ENCODE peak calls at places on chromosomes 5 and 9, in nine cellular contexts. One of them, this sample, is unnamed.

GRCh38 chr9:110777201-110777842 is 108.7 kb downstream of the MUSK start:
- DNase-seq in dorsolateral prefrontal cortex: no peak
- DNase-seq in GM12865: no peak
- DNase-seq in thoracic aorta: no peak
- DNase-seq in body of pancreas: no peak
- DNase-seq in lower leg skin: no peak
- DNase-seq in foreskin fibroblast: no peak
- DNase-seq in BJ: no peak
- DNase-seq in mucosa of descending colon: no peak
- DNase-seq in this sample: no peak

GRCh38 chr5:142669479-142669878 is 16.4 kb downstream of the FGF1 start:
- DNase-seq in mucosa of descending colon: no peak
- DNase-seq in body of pancreas: no peak
- DNase-seq in dorsolateral prefrontal cortex: peak
- DNase-seq in lower leg skin: no peak
- DNase-seq in thoracic aorta: no peak
- DNase-seq in GM12865: no peak
- DNase-seq in foreskin fibroblast: peak
- DNase-seq in BJ: no peak
- DNase-seq in this sample: peak

GRCh38 chr5:83204651-83205050 is 127.3 kb downstream of the XRCC4 start:
- DNase-seq in mucosa of descending colon: no peak
- DNase-seq in dorsolateral prefrontal cortex: no peak
- DNase-seq in BJ: no peak
- DNase-seq in GM12865: peak
- DNase-seq in lower leg skin: no peak
- DNase-seq in foreskin fibroblast: no peak
- DNase-seq in body of pancreas: no peak
- DNase-seq in thoracic aorta: no peak
- DNase-seq in this sample: no peak

GRCh38 chr9:38130724-38131123 is 61.7 kb upstream of the SHB start:
- DNase-seq in dorsolateral prefrontal cortex: no peak
- DNase-seq in thoracic aorta: no peak
- DNase-seq in body of pancreas: no peak
- DNase-seq in GM12865: no peak
- DNase-seq in mucosa of descending colon: no peak
- DNase-seq in lower leg skin: no peak
- DNase-seq in BJ: no peak
- DNase-seq in foreskin fibroblast: no peak
- DNase-seq in this sample: no peak

GRCh38 chr9:130779153-130779855 is 55.8 kb upstream of the ABL1 start:
- DNase-seq in body of pancreas: no peak
- DNase-seq in dorsolateral prefrontal cortex: no peak
- DNase-seq in foreskin fibroblast: no peak
- DNase-seq in BJ: no peak
- DNase-seq in GM12865: no peak
- DNase-seq in lower leg skin: no peak
- DNase-seq in thoracic aorta: no peak
- DNase-seq in mucosa of descending colon: no peak
- DNase-seq in this sample: no peak

GRCh38 chr5:135886136-135886535 is 9.5 kb downstream of the IL9 start:
- DNase-seq in foreskin fibroblast: no peak
- DNase-seq in BJ: no peak
- DNase-seq in GM12865: no peak
- DNase-seq in mucosa of descending colon: no peak
- DNase-seq in lower leg skin: no peak
- DNase-seq in body of pancreas: no peak
- DNase-seq in thoracic aorta: no peak
- DNase-seq in dorsolateral prefrontal cortex: no peak
- DNase-seq in this sample: no peak

GRCh38 chr9:129236441-129237145 is 58.5 kb upstream of the IER5L start:
- DNase-seq in BJ: no peak
- DNase-seq in thoracic aorta: no peak
- DNase-seq in lower leg skin: no peak
- DNase-seq in foreskin fibroblast: no peak
- DNase-seq in mucosa of descending colon: no peak
- DNase-seq in body of pancreas: no peak
- DNase-seq in GM12865: no peak
- DNase-seq in dorsolateral prefrontal cortex: no peak
- DNase-seq in this sample: no peak

GRCh38 chr9:123745933-123746332 is 184.0 kb downstream of the DENND1A start:
- DNase-seq in body of pancreas: no peak
- DNase-seq in mucosa of descending colon: no peak
- DNase-seq in thoracic aorta: no peak
- DNase-seq in foreskin fibroblast: no peak
- DNase-seq in BJ: no peak
- DNase-seq in GM12865: no peak
- DNase-seq in lower leg skin: no peak
- DNase-seq in dorsolateral prefrontal cortex: no peak
- DNase-seq in this sample: no peak

GRCh38 chr9:109816490-109816889 is 36.5 kb downstream of the PALM2AKAP2 start:
- DNase-seq in thoracic aorta: peak
- DNase-seq in body of pancreas: peak
- DNase-seq in dorsolateral prefrontal cortex: no peak
- DNase-seq in mucosa of descending colon: no peak
- DNase-seq in lower leg skin: peak
- DNase-seq in BJ: peak
- DNase-seq in GM12865: no peak
- DNase-seq in foreskin fibroblast: peak
- DNase-seq in this sample: no peak

GRCh38 chr9:29773676-29774075 is 2200.4 kb upstream of the C9orf72 start:
- DNase-seq in mucosa of descending colon: no peak
- DNase-seq in foreskin fibroblast: no peak
- DNase-seq in lower leg skin: no peak
- DNase-seq in BJ: no peak
- DNase-seq in thoracic aorta: no peak
- DNase-seq in dorsolateral prefrontal cortex: no peak
- DNase-seq in body of pancreas: no peak
- DNase-seq in GM12865: no peak
- DNase-seq in this sample: no peak

GRCh38 chr9:90285946-90286345 is 356.7 kb downstream of the DIRAS2 start:
- DNase-seq in lower leg skin: no peak
- DNase-seq in body of pancreas: no peak
- DNase-seq in BJ: no peak
- DNase-seq in thoracic aorta: no peak
- DNase-seq in mucosa of descending colon: no peak
- DNase-seq in foreskin fibroblast: no peak
- DNase-seq in dorsolateral prefrontal cortex: no peak
- DNase-seq in GM12865: no peak
- DNase-seq in this sample: no peak

GRCh38 chr5:39829479-39829878 is 404.7 kb upstream of the DAB2 start:
- DNase-seq in mucosa of descending colon: no peak
- DNase-seq in dorsolateral prefrontal cortex: no peak
- DNase-seq in thoracic aorta: no peak
- DNase-seq in body of pancreas: no peak
- DNase-seq in foreskin fibroblast: no peak
- DNase-seq in BJ: no peak
- DNase-seq in GM12865: no peak
- DNase-seq in lower leg skin: no peak
- DNase-seq in this sample: no peak

DNA sequence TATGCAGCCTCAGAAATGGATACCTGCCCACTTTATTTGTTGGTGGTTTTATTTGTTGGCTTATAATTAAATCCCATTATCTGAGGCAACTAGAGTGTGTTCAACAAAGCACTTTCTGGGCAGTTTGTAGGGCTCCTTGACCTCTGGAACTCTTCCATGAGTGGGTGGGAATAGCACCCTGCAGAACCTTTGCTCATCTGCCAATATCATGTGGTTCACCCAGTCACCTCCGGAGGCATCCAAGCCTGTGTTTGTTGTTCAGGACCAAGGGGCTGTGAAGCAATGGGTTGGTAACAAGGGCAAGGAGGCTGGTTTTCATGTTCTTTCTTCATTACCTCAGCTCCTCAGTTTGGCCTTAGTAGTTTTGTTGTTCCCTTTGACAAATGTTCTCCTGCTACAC is 314.0 kb downstream of the NDUFS4 start:
- DNase-seq in thoracic aorta: no peak
- DNase-seq in BJ: no peak
- DNase-seq in body of pancreas: no peak
- DNase-seq in mucosa of descending colon: no peak
- DNase-seq in foreskin fibroblast: peak
- DNase-seq in lower leg skin: no peak
- DNase-seq in GM12865: no peak
- DNase-seq in dorsolateral prefrontal cortex: no peak
- DNase-seq in this sample: no peak
- TF ChIP-seq CTCF in thoracic aorta: no peak
- TF ChIP-seq CTCF in BJ: peak
- TF ChIP-seq CTCF in body of pancreas: no peak
- TF ChIP-seq CTCF in mucosa of descending colon: no peak
- TF ChIP-seq CTCF in foreskin fibroblast: peak
- TF ChIP-seq CTCF in lower leg skin: no peak
- TF ChIP-seq CTCF in GM12865: peak
- TF ChIP-seq CTCF in dorsolateral prefrontal cortex: no peak
- TF ChIP-seq CTCF in this sample: no peak

GRCh38 chr5:170747851-170748250 is 35.7 kb upstream of the GABRP start:
- DNase-seq in lower leg skin: no peak
- DNase-seq in GM12865: no peak
- DNase-seq in BJ: no peak
- DNase-seq in thoracic aorta: no peak
- DNase-seq in dorsolateral prefrontal cortex: no peak
- DNase-seq in mucosa of descending colon: no peak
- DNase-seq in foreskin fibroblast: no peak
- DNase-seq in body of pancreas: no peak
- DNase-seq in this sample: peak
- TF ChIP-seq CTCF in lower leg skin: no peak
- TF ChIP-seq CTCF in GM12865: peak
- TF ChIP-seq CTCF in BJ: peak
- TF ChIP-seq CTCF in thoracic aorta: no peak
- TF ChIP-seq CTCF in dorsolateral prefrontal cortex: peak
- TF ChIP-seq CTCF in mucosa of descending colon: no peak
- TF ChIP-seq CTCF in foreskin fibroblast: peak
- TF ChIP-seq CTCF in body of pancreas: peak
- TF ChIP-seq CTCF in this sample: peak

GRCh38 chr5:1436681-1437080 is 8.6 kb downstream of the SLC6A3 start:
- DNase-seq in body of pancreas: no peak
- DNase-seq in dorsolateral prefrontal cortex: no peak
- DNase-seq in mucosa of descending colon: no peak
- DNase-seq in GM12865: no peak
- DNase-seq in thoracic aorta: no peak
- DNase-seq in lower leg skin: no peak
- DNase-seq in BJ: no peak
- DNase-seq in foreskin fibroblast: no peak
- DNase-seq in this sample: no peak

GRCh38 chr5:1436036-1436435 is 9.2 kb downstream of the SLC6A3 start:
- DNase-seq in foreskin fibroblast: no peak
- DNase-seq in BJ: no peak
- DNase-seq in dorsolateral prefrontal cortex: no peak
- DNase-seq in lower leg skin: no peak
- DNase-seq in body of pancreas: no peak
- DNase-seq in GM12865: no peak
- DNase-seq in thoracic aorta: no peak
- DNase-seq in mucosa of descending colon: no peak
- DNase-seq in this sample: no peak

GRCh38 chr5:1438871-1439270 is 6.4 kb downstream of the SLC6A3 start:
- DNase-seq in mucosa of descending colon: no peak
- DNase-seq in dorsolateral prefrontal cortex: no peak
- DNase-seq in GM12865: no peak
- DNase-seq in thoracic aorta: no peak
- DNase-seq in body of pancreas: no peak
- DNase-seq in lower leg skin: no peak
- DNase-seq in foreskin fibroblast: no peak
- DNase-seq in BJ: no peak
- DNase-seq in this sample: no peak

GRCh38 chr5:1437876-1438559 is 7.2 kb downstream of the SLC6A3 start:
- DNase-seq in GM12865: no peak
- DNase-seq in mucosa of descending colon: no peak
- DNase-seq in lower leg skin: no peak
- DNase-seq in BJ: no peak
- DNase-seq in body of pancreas: no peak
- DNase-seq in thoracic aorta: no peak
- DNase-seq in foreskin fibroblast: no peak
- DNase-seq in dorsolateral prefrontal cortex: no peak
- DNase-seq in this sample: no peak

GRCh38 chr5:1437452-1437851 is 7.8 kb downstream of the SLC6A3 start:
- DNase-seq in thoracic aorta: no peak
- DNase-seq in BJ: no peak
- DNase-seq in mucosa of descending colon: peak
- DNase-seq in foreskin fibroblast: peak
- DNase-seq in lower leg skin: no peak
- DNase-seq in body of pancreas: no peak
- DNase-seq in dorsolateral prefrontal cortex: no peak
- DNase-seq in GM12865: no peak
- DNase-seq in this sample: no peak
- TF ChIP-seq CTCF in thoracic aorta: no peak
- TF ChIP-seq CTCF in BJ: peak
- TF ChIP-seq CTCF in mucosa of descending colon: no peak
- TF ChIP-seq CTCF in foreskin fibroblast: no peak
- TF ChIP-seq CTCF in lower leg skin: no peak
- TF ChIP-seq CTCF in body of pancreas: no peak
- TF ChIP-seq CTCF in dorsolateral prefrontal cortex: no peak
- TF ChIP-seq CTCF in GM12865: no peak
- TF ChIP-seq CTCF in this sample: no peak

GRCh38 chr5:53560028-53560427 is 411 bp upstream of the NDUFS4 start:
- DNase-seq in thoracic aorta: no peak
- DNase-seq in body of pancreas: no peak
- DNase-seq in dorsolateral prefrontal cortex: no peak
- DNase-seq in mucosa of descending colon: no peak
- DNase-seq in BJ: no peak
- DNase-seq in lower leg skin: no peak
- DNase-seq in foreskin fibroblast: no peak
- DNase-seq in GM12865: no peak
- DNase-seq in this sample: no peak

GRCh38 chr5:53556001-53556400 is 4.4 kb upstream of the NDUFS4 start:
- DNase-seq in BJ: no peak
- DNase-seq in body of pancreas: no peak
- DNase-seq in GM12865: no peak
- DNase-seq in lower leg skin: no peak
- DNase-seq in mucosa of descending colon: no peak
- DNase-seq in dorsolateral prefrontal cortex: no peak
- DNase-seq in thoracic aorta: no peak
- DNase-seq in foreskin fibroblast: no peak
- DNase-seq in this sample: no peak

GRCh38 chr5:53557386-53557785 is 3.1 kb upstream of the NDUFS4 start:
- DNase-seq in body of pancreas: no peak
- DNase-seq in dorsolateral prefrontal cortex: no peak
- DNase-seq in BJ: no peak
- DNase-seq in mucosa of descending colon: no peak
- DNase-seq in thoracic aorta: no peak
- DNase-seq in lower leg skin: no peak
- DNase-seq in GM12865: no peak
- DNase-seq in foreskin fibroblast: peak
- DNase-seq in this sample: no peak

GRCh38 chr5:53560506-53561191 is at the start of gene NDUFS4:
- DNase-seq in lower leg skin: peak
- DNase-seq in thoracic aorta: peak
- DNase-seq in BJ: peak
- DNase-seq in dorsolateral prefrontal cortex: peak
- DNase-seq in body of pancreas: peak
- DNase-seq in GM12865: peak
- DNase-seq in mucosa of descending colon: peak
- DNase-seq in foreskin fibroblast: peak
- DNase-seq in this sample: peak

DNA sequence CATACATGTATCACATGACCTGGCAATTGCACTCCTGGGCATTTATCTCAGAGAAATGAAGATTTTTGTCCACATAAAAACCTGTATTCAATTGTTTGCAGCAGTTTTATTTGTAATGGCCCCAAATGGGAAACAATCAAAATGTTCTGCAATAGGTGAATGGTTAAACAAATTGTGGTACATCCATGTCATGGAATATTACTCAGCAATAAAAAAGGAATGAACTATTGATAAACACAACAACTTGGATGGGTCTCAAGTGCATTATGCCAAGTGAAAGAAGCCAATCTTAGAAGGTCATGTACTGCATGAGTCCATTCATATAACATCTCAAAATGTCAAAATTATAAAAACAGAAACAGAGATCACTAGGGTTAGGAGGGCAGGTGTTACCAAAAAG is 1.5 kb upstream of the NDUFS4 start:
- DNase-seq in mucosa of descending colon: no peak
- DNase-seq in BJ: no peak
- DNase-seq in dorsolateral prefrontal cortex: no peak
- DNase-seq in body of pancreas: no peak
- DNase-seq in foreskin fibroblast: no peak
- DNase-seq in lower leg skin: no peak
- DNase-seq in GM12865: no peak
- DNase-seq in thoracic aorta: no peak
- DNase-seq in this sample: no peak
- TF ChIP-seq CTCF in mucosa of descending colon: no peak
- TF ChIP-seq CTCF in BJ: no peak
- TF ChIP-seq CTCF in dorsolateral prefrontal cortex: no peak
- TF ChIP-seq CTCF in body of pancreas: no peak
- TF ChIP-seq CTCF in foreskin fibroblast: no peak
- TF ChIP-seq CTCF in lower leg skin: no peak
- TF ChIP-seq CTCF in GM12865: no peak
- TF ChIP-seq CTCF in thoracic aorta: no peak
- TF ChIP-seq CTCF in this sample: no peak